ENCODE peak calls at places on chromosomes 4 and X, in eight cellular contexts. Y, W, H, J, Z, U, C and O are unnamed samples.

GRCh38 chrX:53435997-53436396 is 1.8 kb upstream of the HSD17B10 start:
- DNase-seq in Y (peak; percentile 62), W (peak; percentile 36), H (no peak), J (peak; percentile 72), Z (no peak), U (no peak), C (peak; percentile 57), O (peak; percentile 17)

GRCh38 chr4:184385705-184386141 is 88.6 kb downstream of the IRF2 start:
- DNase-seq in Y (peak; percentile 34), W (peak; percentile 70), H (no peak), J (no peak), Z (no peak), U (no peak), C (no peak), O (no peak)

GRCh38 chr4:105560488-105560887 is 8.1 kb downstream of the ARHGEF38 start:
- DNase-seq in Y (no peak), W (no peak), H (no peak), J (no peak), Z (no peak), U (no peak), C (no peak), O (no peak)

GRCh38 chr4:4860381-4860802 is 927 bp downstream of the MSX1 start:
- DNase-seq in Y (no peak), W (no peak), H (no peak), J (no peak), Z (no peak), U (no peak), C (no peak), O (no peak)

GRCh38 chr4:118280501-118281218 is 72.1 kb downstream of the PRSS12 start:
- DNase-seq in Y (peak; percentile 18), W (no peak), H (no peak), J (no peak), Z (no peak), U (no peak), C (peak; percentile 35), O (peak; percentile 48)

GRCh38 chrX:119885554-119886428 is 9.9 kb upstream of the AKAP14 start:
- DNase-seq in Y (no peak), W (no peak), H (no peak), J (no peak), Z (no peak), U (no peak), C (peak; percentile 63), O (peak; percentile 9)

GRCh38 chrX:82813671-82814078 is 694.4 kb upstream of the POU3F4 start:
- DNase-seq in Y (no peak), W (no peak), H (no peak), J (no peak), Z (no peak), U (no peak), C (peak; percentile 45), O (no peak)

GRCh38 chr4:53365121-53365485 is 758 bp downstream of the SCFD2 start:
- DNase-seq in Y (no peak), W (no peak), H (no peak), J (no peak), Z (no peak), U (no peak), C (peak; percentile 1), O (no peak)

GRCh38 chr4:87005690-87006461 is 71.1 kb downstream of the AFF1 start:
- DNase-seq in Y (no peak), W (no peak), H (no peak), J (no peak), Z (no peak), U (no peak), C (no peak), O (no peak)

GRCh38 chrX:21662761-21663160 is 4.6 kb upstream of the KLHL34 start:
- DNase-seq in Y (no peak), W (no peak), H (no peak), J (no peak), Z (no peak), U (no peak), C (no peak), O (no peak)

GRCh38 chr4:123631699-123632098 is 235.1 kb downstream of the SPRY1 start:
- DNase-seq in Y (no peak), W (no peak), H (no peak), J (no peak), Z (no peak), U (no peak), C (no peak), O (no peak)

GRCh38 chrX:144801786-144802185 is 445.5 kb upstream of the SPANXN1 start:
- DNase-seq in Y (no peak), W (no peak), H (no peak), J (no peak), Z (no peak), U (no peak), C (peak; percentile 64), O (no peak)

GRCh38 chr4:48944252-48944651 is 37.7 kb upstream of the OCIAD2 start:
- DNase-seq in Y (no peak), W (no peak), H (no peak), J (no peak), Z (no peak), U (no peak), C (peak; percentile 83), O (no peak)

GRCh38 chr4:140315970-140316369 is 57.5 kb upstream of the SCOC start:
- DNase-seq in Y (no peak), W (no peak), H (no peak), J (no peak), Z (no peak), U (no peak), C (no peak), O (no peak)

GRCh38 chrX:47093248-47093647 is 15.0 kb downstream of the RGN start:
- DNase-seq in Y (no peak), W (no peak), H (no peak), J (no peak), Z (no peak), U (no peak), C (no peak), O (no peak)

GRCh38 chr4:164383187-164384181 is 370.4 kb upstream of the SMIM31 start:
- DNase-seq in Y (peak; percentile 19), W (no peak), H (peak; percentile 70), J (no peak), Z (peak; percentile 35), U (no peak), C (peak; percentile 8), O (no peak)

GRCh38 chrX:120790118-120790517 is 85.5 kb downstream of the CT47B1 start:
- DNase-seq in Y (peak; percentile 51), W (no peak), H (no peak), J (no peak), Z (no peak), U (no peak), C (peak; percentile 23), O (peak; percentile 69)

GRCh38 chr4:89537281-89537680 is 229.7 kb upstream of the GPRIN3 start:
- DNase-seq in Y (no peak), W (no peak), H (no peak), J (no peak), Z (no peak), U (no peak), C (no peak), O (no peak)

GRCh38 chr4:113960684-113961321 is 18.6 kb downstream of the ARSJ start:
- DNase-seq in Y (no peak), W (no peak), H (no peak), J (no peak), Z (no peak), U (no peak), C (no peak), O (no peak)

GRCh38 chr4:113955948-113956347 is 23.5 kb downstream of the ARSJ start:
- DNase-seq in Y (no peak), W (no peak), H (no peak), J (no peak), Z (no peak), U (no peak), C (no peak), O (no peak)

GRCh38 chr4:113955411-113955810 is 24.0 kb downstream of the ARSJ start:
- DNase-seq in Y (no peak), W (no peak), H (no peak), J (no peak), Z (no peak), U (no peak), C (no peak), O (no peak)

GRCh38 chr4:113958766-113959540 is 20.5 kb downstream of the ARSJ start:
- DNase-seq in Y (no peak), W (no peak), H (no peak), J (no peak), Z (no peak), U (no peak), C (no peak), O (no peak)

GRCh38 chr4:113957961-113958360 is 21.5 kb downstream of the ARSJ start:
- DNase-seq in Y (no peak), W (no peak), H (no peak), J (no peak), Z (no peak), U (no peak), C (no peak), O (no peak)
- H3K4me3 ChIP-seq in Y (no peak overlapping the region), W (no peak overlapping the region), H (no peak overlapping the region), J (no peak overlapping the region), Z (no peak overlapping the region), U (peak overlapping the region; percentile 65), C (no peak overlapping the region), O (no peak overlapping the region)

GRCh38 chr4:145452447-145453162 is 29.0 kb upstream of the SMAD1 start:
- DNase-seq in Y (no peak), W (no peak), H (no peak), J (no peak), Z (no peak), U (no peak), C (no peak), O (no peak)

GRCh38 chr4:145453163-145453520 is 28.5 kb upstream of the SMAD1 start:
- DNase-seq in Y (no peak), W (no peak), H (no peak), J (no peak), Z (no peak), U (no peak), C (no peak), O (no peak)

GRCh38 chr4:145446184-145446583 is 35.5 kb upstream of the SMAD1 start:
- DNase-seq in Y (no peak), W (no peak), H (no peak), J (no peak), Z (no peak), U (no peak), C (no peak), O (no peak)

GRCh38 chr4:145451895-145452294 is 29.8 kb upstream of the SMAD1 start:
- DNase-seq in Y (no peak), W (no peak), H (no peak), J (no peak), Z (no peak), U (no peak), C (no peak), O (no peak)
- H3K27ac ChIP-seq in Y (no peak overlapping the region), W (no peak overlapping the region), H (no peak overlapping the region), J (no peak overlapping the region), Z (no peak overlapping the region), U (no peak overlapping the region), C (no peak overlapping the region), O (no peak overlapping the region)

GRCh38 chr4:17618926-17619325 is 4.5 kb downstream of the MED28 start:
- DNase-seq in Y (no peak), W (no peak), H (no peak), J (no peak), Z (no peak), U (no peak), C (no peak), O (no peak)
- H3K36me3 ChIP-seq in Y (no peaks in the 10 kb centered on the region), W (peaks cover 69% of the 10 kb centered on the region), H (peaks cover 51% of the 10 kb centered on the region), J (peaks cover 49% of the 10 kb centered on the region), Z (peaks cover 44% of the 10 kb centered on the region), U (peaks cover 39% of the 10 kb centered on the region), C (peaks cover 6% of the 10 kb centered on the region), O (peaks cover 11% of the 10 kb centered on the region)

DNA sequence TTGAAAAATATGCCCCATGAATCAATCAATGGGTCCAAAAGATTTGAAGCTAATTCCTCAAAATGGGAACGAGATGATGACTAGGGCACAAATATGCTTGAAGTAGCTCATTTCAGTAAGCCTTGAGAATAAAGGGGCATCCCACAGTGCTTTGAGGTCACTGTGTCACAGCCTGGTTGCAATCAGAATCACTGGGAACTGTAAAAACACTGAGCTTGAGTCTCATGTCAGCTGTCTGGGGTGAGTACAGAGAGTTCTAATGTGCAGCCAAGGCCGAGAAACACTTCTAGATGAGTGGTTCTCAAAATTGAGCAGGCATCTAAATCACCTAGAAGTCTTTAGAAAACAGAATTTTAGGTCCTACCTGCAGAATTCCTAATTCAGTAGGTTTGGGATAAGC is 120.5 kb upstream of the EGFL6 start:
- DNase-seq in Y (no peak), W (no peak), H (no peak), J (no peak), Z (no peak), U (no peak), C (no peak), O (no peak)
- H3K4me3 ChIP-seq in Y (no peak overlapping the region), W (no peak overlapping the region), H (no peak overlapping the region), J (no peak overlapping the region), Z (no peak overlapping the region), U (no peak overlapping the region), C (no peak overlapping the region), O (no peak overlapping the region)